ENCODE peak calls at places on chromosomes 1 and 21, in ten cellular contexts. O is suprapubic skin, C is GM23338, B is endothelial cell of umbilical vein, D is esophagus muscularis mucosa, U is K562, H is Panc1, P is breast epithelium, X is HL-60, W is stomach. J is an unnamed sample.

GRCh38 chr1:189654906-189655305 is 822.8 kb downstream of the BRINP3 start:
- DNase-seq in W (no peak), U (no peak), X (no peak), H (no peak), O (no peak), B (no peak), D (no peak), P (no peak), C (no peak), J (no peak)

GRCh38 chr1:2098301-2098698 is 48.1 kb downstream of the PRKCZ start:
- DNase-seq in X (no peak), D (no peak), B (no peak), P (no peak), H (no peak), W (no peak), C (no peak), O (no peak), U (no peak), J (no peak)

GRCh38 chr21:15706686-15707085 is 23.1 kb upstream of the USP25 start:
- DNase-seq in B (peak), O (no peak), P (peak), H (no peak), W (peak), U (no peak), D (no peak), C (no peak), X (no peak), J (no peak)

GRCh38 chr1:43443197-43443946 is 10.4 kb downstream of the HYI start:
- DNase-seq in X (no peak), B (no peak), U (no peak), P (no peak), O (peak), H (no peak), W (peak), D (no peak), C (no peak), J (peak)

GRCh38 chr1:7409278-7409677 is 361.8 kb upstream of the VAMP3 start:
- DNase-seq in X (no peak), C (no peak), P (peak), O (peak), D (no peak), B (no peak), U (no peak), H (no peak), W (peak), J (peak)

GRCh38 chr1:93604411-93604810 is 77.2 kb downstream of the BCAR3 start:
- DNase-seq in U (no peak), D (no peak), P (no peak), C (no peak), W (no peak), B (no peak), X (no peak), O (no peak), H (no peak), J (no peak)

GRCh38 chr1:38047603-38048146 is 1.1 kb upstream of the POU3F1 start:
- DNase-seq in O (no peak), H (no peak), C (peak), U (no peak), X (no peak), B (no peak), W (no peak), D (no peak), P (no peak), J (no peak)

GRCh38 chr1:31703431-31704260 is at the start of gene COL16A1:
- DNase-seq in B (no peak), D (no peak), C (peak), X (no peak), O (peak), W (peak), U (peak), H (no peak), P (peak), J (peak)

GRCh38 chr21:41754481-41754891 is 12.4 kb downstream of the RIPK4 start:
- DNase-seq in U (no peak), H (no peak), P (no peak), C (peak), W (no peak), X (no peak), O (no peak), D (no peak), B (no peak), J (no peak)

GRCh38 chr1:17768651-17769241 is 13.6 kb downstream of the ACTL8 start:
- DNase-seq in X (no peak), U (no peak), O (no peak), W (no peak), D (no peak), P (no peak), C (no peak), B (no peak), H (no peak), J (peak)

GRCh38 chr1:212167098-212167497 is 118.1 kb upstream of the PPP2R5A start:
- DNase-seq in U (no peak), P (no peak), B (peak), X (no peak), W (no peak), H (no peak), O (no peak), D (no peak), C (no peak), J (peak)

GRCh38 chr1:227328405-227329019 is 10.2 kb upstream of the CDC42BPA start:
- DNase-seq in U (no peak), W (no peak), C (no peak), H (no peak), O (no peak), D (no peak), B (no peak), X (no peak), P (no peak), J (no peak)

GRCh38 chr1:227333423-227333822 is 15.1 kb upstream of the CDC42BPA start:
- DNase-seq in H (no peak), X (no peak), C (no peak), W (no peak), P (no peak), D (no peak), B (no peak), O (no peak), U (no peak), J (no peak)

GRCh38 chr1:227330279-227330678 is 12.0 kb upstream of the CDC42BPA start:
- DNase-seq in X (no peak), H (no peak), U (no peak), B (no peak), P (no peak), D (no peak), W (no peak), O (no peak), C (no peak), J (no peak)

GRCh38 chr1:227335587-227336020 is 17.3 kb upstream of the CDC42BPA start:
- DNase-seq in D (no peak), P (no peak), O (no peak), W (no peak), B (no peak), C (no peak), H (no peak), U (peak), X (no peak), J (no peak)

GRCh38 chr1:227330709-227331108 is 12.4 kb upstream of the CDC42BPA start:
- DNase-seq in U (no peak), P (no peak), W (no peak), H (no peak), D (no peak), O (no peak), X (no peak), B (no peak), C (no peak), J (no peak)
- TF ChIP-seq CTCF in U (no peak), P (no peak), W (no peak), H (no peak), D (no peak), O (no peak), X (no peak), B (no peak), C (no peak), J (no peak)

DNA sequence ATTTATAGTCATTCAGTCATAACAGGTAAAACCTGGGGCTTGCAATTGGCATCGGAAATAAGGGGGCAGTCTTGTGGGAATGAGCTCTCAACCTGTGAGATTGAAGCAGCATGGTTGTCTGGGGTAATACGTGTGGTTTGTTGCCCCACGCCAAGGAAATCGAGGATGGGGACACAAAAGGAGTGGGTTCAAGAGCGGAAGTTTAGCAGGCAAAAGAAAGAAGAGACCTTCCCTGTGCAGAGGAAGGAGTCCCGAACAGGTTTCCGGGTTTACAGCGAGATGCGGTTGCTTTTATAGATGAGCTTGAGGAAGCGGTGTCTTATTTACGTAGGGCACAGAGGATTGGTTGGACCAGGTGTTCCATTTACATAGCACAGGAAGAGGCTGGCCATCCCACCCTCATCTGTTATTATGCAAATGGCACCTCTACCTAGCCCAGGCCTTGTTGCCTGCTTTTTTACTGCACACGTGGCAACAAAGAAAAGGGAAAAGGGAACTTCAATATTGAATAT is 37.3 kb downstream of the IFNAR1 start:
- DNase-seq in B (no peak), D (peak), H (no peak), P (no peak), X (peak), C (peak), O (no peak), U (no peak), W (peak), J (no peak)
- TF ChIP-seq POLR2AphosphoS5 in B (no peak), D (peak), H (no peak), P (no peak), X (peak), C (peak), O (no peak), U (no peak), W (peak), J (peak)

GRCh38 chr1:160806109-160806665 is 10.2 kb downstream of the LY9 start:
- DNase-seq in C (no peak), O (no peak), U (no peak), X (no peak), D (no peak), B (no peak), W (no peak), P (no peak), H (no peak), J (no peak)
- TF ChIP-seq CTCF in C (peak), O (no peak), U (no peak), X (no peak), D (no peak), B (no peak), W (no peak), P (no peak), H (no peak), J (no peak)

GRCh38 chr1:228465134-228465533 is 22.0 kb upstream of the RNF187 start:
- DNase-seq in U (no peak), X (no peak), W (no peak), O (no peak), D (no peak), B (no peak), C (peak), P (no peak), H (no peak), J (no peak)

GRCh38 chr1:228463559-228464455 is 23.4 kb upstream of the RNF187 start:
- DNase-seq in B (no peak), H (no peak), U (peak), W (peak), C (peak), X (no peak), D (no peak), P (no peak), O (no peak), J (peak)

GRCh38 chr1:228463009-228463558 is 24.1 kb upstream of the RNF187 start:
- DNase-seq in B (no peak), C (no peak), W (no peak), P (no peak), O (no peak), D (no peak), H (no peak), X (no peak), U (no peak), J (peak)

GRCh38 chr1:228465571-228466146 is 21.5 kb upstream of the RNF187 start:
- DNase-seq in U (no peak), O (no peak), H (no peak), P (no peak), B (no peak), W (no peak), X (no peak), C (no peak), D (no peak), J (no peak)

DNA sequence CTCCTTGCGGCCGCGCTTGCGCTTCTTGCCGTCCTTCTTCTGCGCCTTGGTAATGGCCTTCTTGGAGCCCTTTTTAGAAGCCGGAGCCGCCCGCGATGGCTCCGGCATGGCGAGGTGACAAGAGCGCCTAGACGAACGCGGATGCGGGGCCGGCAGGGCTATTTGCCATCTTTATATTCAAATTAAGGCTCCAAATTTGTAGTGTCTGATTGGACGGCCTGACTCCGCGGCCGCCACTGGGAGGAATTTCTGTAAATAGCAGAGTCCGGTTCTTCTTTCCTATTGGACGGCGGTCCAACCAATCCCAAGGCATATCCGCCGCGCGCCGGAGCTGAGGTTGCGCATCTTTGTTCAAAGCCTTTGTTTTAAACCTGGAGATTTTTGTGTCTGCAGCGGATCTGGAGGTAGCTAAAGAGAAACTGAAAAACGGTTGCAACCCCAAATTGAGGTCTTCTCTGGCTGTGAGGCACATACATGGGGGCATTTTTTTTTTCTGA is 22.6 kb upstream of the RNF187 start:
- DNase-seq in O (peak), P (peak), D (peak), H (no peak), C (peak), U (no peak), B (peak), W (peak), X (no peak), J (peak)
- TF ChIP-seq POLR2AphosphoS5 in O (no peak), P (no peak), D (no peak), H (no peak), C (peak), U (no peak), B (no peak), W (no peak), X (no peak), J (no peak)

DNA sequence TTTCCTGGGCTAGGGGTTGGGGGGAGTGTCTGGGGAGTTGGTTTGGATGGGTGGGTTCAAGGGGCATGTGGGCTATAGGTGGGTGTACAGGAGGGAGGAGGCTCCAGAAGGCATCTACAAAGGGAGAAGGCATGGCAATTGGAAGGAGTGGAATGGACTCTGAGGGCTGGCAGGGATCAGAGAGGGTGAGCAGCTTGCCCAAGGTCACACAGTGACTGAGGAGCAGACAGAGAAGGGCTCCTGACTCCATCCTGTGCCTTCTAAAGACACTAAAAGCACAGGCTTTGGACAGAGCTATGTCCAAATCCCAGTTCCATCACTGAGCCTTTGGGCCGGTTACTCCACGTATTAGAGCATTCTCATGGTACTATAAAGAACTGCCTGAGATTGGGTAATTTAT is 151.8 kb downstream of the PTPRU start:
- DNase-seq in X (no peak), B (no peak), C (no peak), H (no peak), D (peak), P (no peak), U (no peak), W (no peak), O (no peak), J (no peak)
- TF ChIP-seq CTCF in X (no peak), B (no peak), C (no peak), H (no peak), D (no peak), P (no peak), U (no peak), W (no peak), O (no peak), J (no peak)

GRCh38 chr1:181640959-181641358 is 157.6 kb downstream of the CACNA1E start:
- DNase-seq in C (no peak), W (no peak), H (no peak), U (no peak), O (no peak), B (no peak), P (no peak), D (no peak), X (no peak), J (no peak)
- TF ChIP-seq POLR2AphosphoS5 in C (no peak), W (no peak), H (no peak), U (no peak), O (no peak), B (no peak), P (no peak), D (no peak), X (no peak), J (no peak)

GRCh38 chr1:203463469-203464062 is 12.0 kb upstream of the PRELP start:
- DNase-seq in O (no peak), X (no peak), B (no peak), W (no peak), D (no peak), C (peak), U (no peak), H (no peak), P (no peak), J (no peak)
- TF ChIP-seq CTCF in O (no peak), X (no peak), B (no peak), W (no peak), D (peak), C (peak), U (no peak), H (no peak), P (no peak), J (peak)

GRCh38 chr1:15885269-15885668 is 37.8 kb downstream of the SPEN start:
- DNase-seq in W (no peak), P (no peak), D (no peak), X (no peak), B (no peak), C (no peak), U (no peak), O (no peak), H (no peak), J (no peak)

GRCh38 chr1:15884477-15884876 is 37.0 kb downstream of the SPEN start:
- DNase-seq in C (no peak), H (no peak), D (no peak), O (no peak), P (no peak), U (no peak), X (no peak), W (no peak), B (peak), J (no peak)

GRCh38 chr1:15885701-15886612 is 38.5 kb downstream of the SPEN start:
- DNase-seq in C (peak), X (peak), U (peak), P (peak), O (peak), W (peak), H (peak), B (peak), D (peak), J (peak)

GRCh38 chr1:15883326-15883725 is 35.8 kb downstream of the SPEN start:
- DNase-seq in B (peak), C (no peak), W (no peak), U (no peak), P (no peak), O (no peak), D (peak), X (no peak), H (no peak), J (no peak)

DNA sequence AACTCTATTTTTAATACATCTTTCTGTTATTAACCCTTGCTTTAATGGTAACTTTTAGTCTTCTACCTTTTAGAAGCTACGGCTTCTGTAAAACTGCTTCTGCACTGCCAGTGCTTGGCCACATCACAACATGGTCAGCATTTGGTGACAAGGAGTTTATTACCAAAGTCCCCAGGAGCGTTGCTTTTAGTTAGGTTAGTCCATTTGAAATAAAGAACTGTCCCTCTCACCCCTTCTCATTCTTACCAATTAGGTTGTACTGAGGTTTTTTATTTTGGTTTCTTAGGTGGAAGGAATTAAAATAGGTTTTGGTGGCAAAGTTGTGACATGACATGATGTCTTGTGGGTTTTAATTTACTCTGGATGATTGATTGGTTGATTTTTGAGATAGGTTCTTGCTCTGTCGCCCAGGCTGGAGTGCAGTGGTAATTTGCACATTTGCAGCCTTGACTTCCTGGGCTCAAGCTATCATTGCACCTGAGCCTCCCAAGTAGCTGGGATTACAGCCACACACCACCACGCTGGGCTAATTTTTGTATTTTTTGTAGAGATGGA is 39.2 kb downstream of the SPEN start:
- DNase-seq in O (no peak), H (no peak), P (no peak), C (no peak), D (peak), B (no peak), W (no peak), X (no peak), U (no peak), J (no peak)
- TF ChIP-seq POLR2AphosphoS5 in O (no peak), H (no peak), P (no peak), C (no peak), D (no peak), B (no peak), W (no peak), X (no peak), U (no peak), J (no peak)

DNA sequence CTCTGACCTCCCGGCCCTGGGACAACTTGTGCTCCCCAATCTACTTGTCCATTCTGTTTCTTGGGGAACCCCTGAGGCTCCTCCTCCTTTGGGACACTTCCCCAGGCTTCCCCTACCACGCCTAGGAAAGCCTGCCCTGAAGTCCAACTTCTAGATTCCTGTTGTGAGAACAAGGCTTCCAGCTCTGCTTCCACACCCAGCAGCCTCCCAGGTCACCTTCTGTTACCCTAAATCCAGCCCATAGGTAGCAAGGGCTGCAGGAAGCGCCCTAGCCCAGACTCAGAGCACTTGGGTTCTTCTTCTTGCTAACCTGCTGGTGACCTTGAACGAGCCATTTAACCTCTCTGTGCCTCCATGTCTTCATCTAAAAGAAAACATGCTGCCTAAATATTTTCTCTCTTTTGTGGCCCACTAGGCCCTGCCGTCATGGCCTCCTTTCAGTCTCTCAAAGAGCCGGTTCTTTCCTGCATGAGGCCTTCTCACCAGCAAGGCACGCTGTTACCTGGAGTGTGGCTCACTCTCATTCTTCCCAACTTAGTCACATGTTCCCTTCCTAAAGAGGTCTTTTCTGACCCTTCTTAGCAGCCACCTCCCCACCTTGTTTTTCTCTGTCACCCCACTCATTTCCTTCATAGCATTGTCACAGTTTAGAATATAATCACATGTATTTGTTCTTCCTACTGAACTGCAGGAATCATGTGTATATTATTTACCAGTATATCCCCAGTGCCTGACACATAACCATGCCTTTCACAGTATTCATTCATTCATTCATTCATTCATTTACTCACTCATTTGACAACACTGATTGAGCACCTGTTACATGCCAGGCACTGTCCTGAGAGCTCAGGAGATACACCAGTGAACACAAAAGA is 1.4 kb downstream of the CAPN2 start:
- DNase-seq in U (peak), O (no peak), H (no peak), X (no peak), W (no peak), D (no peak), P (no peak), C (no peak), B (peak), J (no peak)
- TF ChIP-seq CTCF in U (no peak), O (no peak), H (no peak), X (no peak), W (no peak), D (no peak), P (no peak), C (no peak), B (no peak), J (no peak)